ENCODE peak calls at places on chromosome 5, in six cellular contexts. V, I, J, P, N and R are unnamed samples.

GRCh38 chr5:143826909-143827514 is 15.1 kb downstream of the HMHB1 start:
- DNase-seq in V (no peak), I (no peak), J (peak; percentile 10), P (no peak), N (no peak), R (no peak)

GRCh38 chr5:175517824-175518450 is 39.6 kb downstream of the SFXN1 start:
- DNase-seq in V (no peak), I (peak; percentile 91), J (peak; percentile 81), P (no peak), N (peak; percentile 61), R (no peak)

GRCh38 chr5:33852327-33852726 is 39.5 kb downstream of the ADAMTS12 start:
- DNase-seq in V (no peak), I (no peak), J (no peak), P (no peak), N (no peak), R (no peak)

GRCh38 chr5:78603636-78604175 is 44.9 kb downstream of the LHFPL2 start:
- DNase-seq in V (no peak), I (no peak), J (no peak), P (no peak), N (no peak), R (no peak)

GRCh38 chr5:179118756-179119414 is 58.7 kb downstream of the ZNF354C start:
- DNase-seq in V (no peak), I (no peak), J (no peak), P (no peak), N (no peak), R (no peak)

GRCh38 chr5:132465095-132465707 is 25.4 kb downstream of the IRF1 start:
- DNase-seq in V (no peak), I (no peak), J (no peak), P (no peak), N (no peak), R (no peak)

GRCh38 chr5:45274241-45274640 is 421.9 kb downstream of the HCN1 start:
- DNase-seq in V (no peak), I (no peak), J (no peak), P (no peak), N (no peak), R (no peak)

GRCh38 chr5:112630246-112631009 is 107.3 kb upstream of the APC start:
- DNase-seq in V (no peak), I (no peak), J (no peak), P (no peak), N (no peak), R (no peak)

GRCh38 chr5:169870221-169870620 is 110.1 kb downstream of the INSYN2B start:
- DNase-seq in V (no peak), I (no peak), J (no peak), P (no peak), N (no peak), R (no peak)

GRCh38 chr5:133750356-133750755 is 138.0 kb upstream of the FSTL4 start:
- DNase-seq in V (no peak), I (no peak), J (no peak), P (no peak), N (no peak), R (no peak)

GRCh38 chr5:171808951-171809350 is 23.3 kb downstream of the SMIM23 start:
- DNase-seq in V (no peak), I (no peak), J (no peak), P (no peak), N (no peak), R (no peak)

GRCh38 chr5:61569353-61569752 is 237.3 kb downstream of the ZSWIM6 start:
- DNase-seq in V (no peak), I (no peak), J (no peak), P (no peak), N (no peak), R (no peak)